ENCODE peak calls at places on chromosomes 7 and 10, in eight cellular contexts. C, U, E, Y, G, M, H and T are unnamed samples.

GRCh38 chr10:128047991-128048826 is 78.0 kb downstream of the MKI67 start:
- DNase-seq in C (peak), U (no peak), E (no peak), Y (peak), G (no peak), M (peak), H (no peak), T (no peak)

GRCh38 chr10:46525177-46525823 is 31.2 kb downstream of the GPRIN2 start:
- DNase-seq in C (peak), U (no peak), E (no peak), Y (peak), G (peak), M (peak), H (peak), T (no peak)

GRCh38 chr10:43944742-43945730 is 296.4 kb upstream of the ZNF32 start:
- DNase-seq in C (no peak), U (no peak), E (peak), Y (no peak), G (no peak), M (no peak), H (peak), T (peak)

GRCh38 chr10:34539533-34540315 is 275.4 kb downstream of the PARD3 start:
- DNase-seq in C (no peak), U (no peak), E (no peak), Y (no peak), G (no peak), M (peak), H (no peak), T (no peak)

GRCh38 chr10:116737582-116738358 is 4.6 kb downstream of the HSPA12A start:
- DNase-seq in C (no peak), U (no peak), E (no peak), Y (no peak), G (no peak), M (no peak), H (peak), T (no peak)

GRCh38 chr10:69814251-69814650 is 12.5 kb downstream of the COL13A1 start:
- DNase-seq in C (no peak), U (no peak), E (no peak), Y (no peak), G (no peak), M (no peak), H (no peak), T (no peak)

GRCh38 chr7:143518521-143518920 is 40.8 kb downstream of the TAS2R41 start:
- DNase-seq in C (no peak), U (no peak), E (no peak), Y (no peak), G (no peak), M (no peak), H (peak), T (no peak)

GRCh38 chr7:2517678-2518077 is 1.9 kb upstream of the LFNG start:
- DNase-seq in C (no peak), U (no peak), E (no peak), Y (peak), G (no peak), M (no peak), H (peak), T (no peak)

GRCh38 chr10:34960983-34961382 is 129.2 kb downstream of the CUL2 start:
- DNase-seq in C (no peak), U (no peak), E (no peak), Y (no peak), G (no peak), M (peak), H (no peak), T (no peak)

GRCh38 chr7:86002858-86003257 is 640.9 kb upstream of the GRM3 start:
- DNase-seq in C (no peak), U (no peak), E (no peak), Y (no peak), G (no peak), M (no peak), H (no peak), T (no peak)

GRCh38 chr10:29841724-29842649 is 207.2 kb upstream of the SVIL start:
- DNase-seq in C (no peak), U (no peak), E (no peak), Y (peak), G (peak), M (peak), H (peak), T (peak)

GRCh38 chr10:96512997-96513685 is 585 bp downstream of the TLL2 start:
- DNase-seq in C (no peak), U (no peak), E (no peak), Y (no peak), G (no peak), M (peak), H (no peak), T (no peak)

GRCh38 chr7:105480931-105481330 is 41.1 kb downstream of the PUS7 start:
- DNase-seq in C (no peak), U (no peak), E (no peak), Y (peak), G (no peak), M (no peak), H (no peak), T (no peak)

GRCh38 chr10:85608706-85609105 is 757.9 kb downstream of the GRID1 start:
- DNase-seq in C (no peak), U (no peak), E (peak), Y (no peak), G (no peak), M (no peak), H (peak), T (peak)

GRCh38 chr10:21934307-21934706 is 69.2 kb downstream of the DNAJC1 start:
- DNase-seq in C (no peak), U (no peak), E (no peak), Y (peak), G (no peak), M (peak), H (no peak), T (no peak)

GRCh38 chr7:32119790-32120196 is 49.6 kb upstream of the PDE1C start:
- DNase-seq in C (no peak), U (no peak), E (no peak), Y (no peak), G (no peak), M (no peak), H (peak), T (no peak)

GRCh38 chr10:99532687-99533495 is at the start of gene NKX2-3:
- DNase-seq in C (peak), U (no peak), E (no peak), Y (no peak), G (no peak), M (peak), H (peak), T (no peak)

GRCh38 chr10:62590305-62590704 is 214.2 kb upstream of the ADO start:
- DNase-seq in C (no peak), U (no peak), E (no peak), Y (peak), G (no peak), M (no peak), H (no peak), T (no peak)

GRCh38 chr7:88226886-88227516 is 7.2 kb upstream of the SRI start:
- DNase-seq in C (peak), U (no peak), E (no peak), Y (peak), G (peak), M (peak), H (no peak), T (no peak)

GRCh38 chr10:53528974-53529373 is 756.4 kb upstream of the MBL2 start:
- DNase-seq in C (no peak), U (no peak), E (no peak), Y (no peak), G (no peak), M (no peak), H (no peak), T (no peak)

GRCh38 chr10:5748394-5748803 is 63.8 kb downstream of the TASOR2 start:
- DNase-seq in C (no peak), U (no peak), E (no peak), Y (no peak), G (no peak), M (no peak), H (no peak), T (no peak)

GRCh38 chr10:104380336-104380735 is 26.7 kb downstream of the CFAP58 start:
- DNase-seq in C (no peak), U (no peak), E (no peak), Y (no peak), G (no peak), M (no peak), H (no peak), T (no peak)

GRCh38 chr10:14253711-14254110 is 77.0 kb downstream of the FRMD4A start:
- DNase-seq in C (no peak), U (no peak), E (no peak), Y (no peak), G (no peak), M (no peak), H (no peak), T (no peak)

GRCh38 chr7:155402941-155403340 is 55.0 kb upstream of the EN2 start:
- DNase-seq in C (no peak), U (no peak), E (no peak), Y (no peak), G (no peak), M (no peak), H (no peak), T (no peak)

GRCh38 chr10:112655722-112656121 is 208.7 kb downstream of the VTI1A start:
- DNase-seq in C (no peak), U (no peak), E (no peak), Y (no peak), G (no peak), M (no peak), H (no peak), T (no peak)

GRCh38 chr7:133539016-133539415 is 286.1 kb downstream of the EXOC4 start:
- DNase-seq in C (no peak), U (no peak), E (no peak), Y (no peak), G (no peak), M (no peak), H (no peak), T (no peak)

GRCh38 chr7:100266576-100267354 is 40.7 kb upstream of the SPDYE3 start:
- DNase-seq in C (no peak), U (no peak), E (no peak), Y (no peak), G (no peak), M (no peak), H (peak), T (no peak)

GRCh38 chr10:46005383-46005782 is 25.0 kb downstream of the NCOA4 start:
- DNase-seq in C (no peak), U (no peak), E (no peak), Y (no peak), G (no peak), M (no peak), H (no peak), T (no peak)

GRCh38 chr10:100749309-100750217 is 4.2 kb downstream of the PAX2 start:
- DNase-seq in C (no peak), U (no peak), E (no peak), Y (no peak), G (no peak), M (no peak), H (no peak), T (no peak)

GRCh38 chr7:155205368-155206285 is 92.1 kb upstream of the INSIG1 start:
- DNase-seq in C (peak), U (peak), E (peak), Y (peak), G (peak), M (peak), H (peak), T (no peak)

GRCh38 chr10:17386616-17387075 is 67.7 kb downstream of the ST8SIA6 start:
- DNase-seq in C (no peak), U (no peak), E (no peak), Y (no peak), G (no peak), M (peak), H (no peak), T (no peak)

GRCh38 chr7:136956232-136956631 is 87.8 kb downstream of the CHRM2 start:
- DNase-seq in C (no peak), U (no peak), E (no peak), Y (peak), G (peak), M (peak), H (no peak), T (no peak)

GRCh38 chr7:5296627-5297226 is 14.0 kb downstream of the SLC29A4 start:
- DNase-seq in C (peak), U (peak), E (peak), Y (no peak), G (no peak), M (no peak), H (peak), T (no peak)

GRCh38 chr10:12396093-12396492 is 46.7 kb downstream of the CAMK1D start:
- DNase-seq in C (no peak), U (no peak), E (no peak), Y (no peak), G (no peak), M (no peak), H (no peak), T (no peak)

GRCh38 chr7:138752568-138753518 is 45.0 kb upstream of the TMEM213 start:
- DNase-seq in C (no peak), U (peak), E (peak), Y (peak), G (no peak), M (no peak), H (no peak), T (no peak)

GRCh38 chr7:2621061-2621828 is 10.5 kb upstream of the TTYH3 start:
- DNase-seq in C (no peak), U (no peak), E (no peak), Y (peak), G (no peak), M (peak), H (peak), T (no peak)

GRCh38 chr10:72461085-72461484 is 106.4 kb upstream of the DNAJB12 start:
- DNase-seq in C (no peak), U (no peak), E (no peak), Y (no peak), G (peak), M (no peak), H (no peak), T (no peak)

GRCh38 chr10:21467633-21468032 is 57.8 kb downstream of the SKIDA1 start:
- DNase-seq in C (no peak), U (no peak), E (no peak), Y (no peak), G (no peak), M (no peak), H (no peak), T (no peak)

GRCh38 chr10:54985732-54986131 is 184.7 kb upstream of the PCDH15 start:
- DNase-seq in C (peak), U (no peak), E (no peak), Y (peak), G (no peak), M (peak), H (no peak), T (no peak)

GRCh38 chr10:74104996-74105395 is 45.6 kb downstream of the AP3M1 start:
- DNase-seq in C (no peak), U (no peak), E (no peak), Y (no peak), G (no peak), M (no peak), H (no peak), T (no peak)

GRCh38 chr10:74107391-74107790 is 43.2 kb downstream of the AP3M1 start:
- DNase-seq in C (no peak), U (no peak), E (no peak), Y (no peak), G (no peak), M (no peak), H (no peak), T (no peak)

GRCh38 chr10:74099836-74100235 is 50.8 kb downstream of the AP3M1 start:
- DNase-seq in C (no peak), U (no peak), E (no peak), Y (no peak), G (no peak), M (no peak), H (no peak), T (no peak)

GRCh38 chr10:74104480-74104879 is 46.1 kb downstream of the AP3M1 start:
- DNase-seq in C (no peak), U (no peak), E (no peak), Y (no peak), G (no peak), M (no peak), H (no peak), T (no peak)

DNA sequence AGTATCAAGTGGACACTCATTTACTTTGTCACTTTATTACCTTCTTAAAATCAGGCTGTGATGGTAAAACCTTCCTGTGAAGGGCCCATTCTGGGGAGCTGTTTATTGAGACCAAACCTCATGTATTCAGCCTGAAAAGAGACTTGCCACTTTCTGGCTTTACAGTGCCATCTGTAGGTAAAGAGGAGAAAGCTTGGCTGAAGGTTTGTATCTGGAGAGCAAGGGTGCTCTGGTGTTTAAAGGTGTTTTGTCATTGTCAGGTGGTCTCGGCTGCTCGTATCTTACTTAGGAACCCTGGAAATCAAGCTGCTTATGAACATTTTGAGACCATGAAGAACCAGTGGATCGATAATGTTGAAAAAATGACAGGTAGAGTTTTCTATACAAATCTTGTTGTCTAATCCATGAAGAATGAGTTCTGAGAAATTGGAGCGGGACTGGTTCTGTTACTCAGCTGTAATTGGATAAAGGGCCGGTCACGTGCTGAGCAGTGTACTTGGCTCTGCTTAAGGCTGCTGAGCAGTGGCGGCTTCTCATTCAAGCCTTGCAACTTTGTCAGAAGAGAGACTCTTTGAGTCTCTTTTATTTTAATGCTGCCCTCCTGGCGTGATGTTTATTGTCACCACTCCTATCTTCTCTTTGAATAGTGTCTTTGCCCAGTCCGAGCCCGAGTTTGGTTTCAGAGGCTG is 46.9 kb downstream of the AP3M1 start:
- DNase-seq in C (no peak), U (no peak), E (no peak), Y (no peak), G (no peak), M (peak), H (no peak), T (no peak)
- TF ChIP-seq CTCF in C (peak), U (peak), E (no peak), Y (peak), G (peak), M (peak), H (peak), T (peak)

GRCh38 chr10:121525276-121526039 is 72.8 kb downstream of the FGFR2 start:
- DNase-seq in C (no peak), U (no peak), E (no peak), Y (no peak), G (no peak), M (no peak), H (no peak), T (no peak)

GRCh38 chr10:121524138-121524817 is 74.0 kb downstream of the FGFR2 start:
- DNase-seq in C (no peak), U (no peak), E (no peak), Y (no peak), G (no peak), M (no peak), H (no peak), T (no peak)

GRCh38 chr10:121527690-121528089 is 70.6 kb downstream of the FGFR2 start:
- DNase-seq in C (no peak), U (no peak), E (no peak), Y (peak), G (peak), M (peak), H (peak), T (no peak)

GRCh38 chr10:121526801-121527221 is 71.4 kb downstream of the FGFR2 start:
- DNase-seq in C (no peak), U (no peak), E (no peak), Y (no peak), G (no peak), M (no peak), H (no peak), T (no peak)

DNA sequence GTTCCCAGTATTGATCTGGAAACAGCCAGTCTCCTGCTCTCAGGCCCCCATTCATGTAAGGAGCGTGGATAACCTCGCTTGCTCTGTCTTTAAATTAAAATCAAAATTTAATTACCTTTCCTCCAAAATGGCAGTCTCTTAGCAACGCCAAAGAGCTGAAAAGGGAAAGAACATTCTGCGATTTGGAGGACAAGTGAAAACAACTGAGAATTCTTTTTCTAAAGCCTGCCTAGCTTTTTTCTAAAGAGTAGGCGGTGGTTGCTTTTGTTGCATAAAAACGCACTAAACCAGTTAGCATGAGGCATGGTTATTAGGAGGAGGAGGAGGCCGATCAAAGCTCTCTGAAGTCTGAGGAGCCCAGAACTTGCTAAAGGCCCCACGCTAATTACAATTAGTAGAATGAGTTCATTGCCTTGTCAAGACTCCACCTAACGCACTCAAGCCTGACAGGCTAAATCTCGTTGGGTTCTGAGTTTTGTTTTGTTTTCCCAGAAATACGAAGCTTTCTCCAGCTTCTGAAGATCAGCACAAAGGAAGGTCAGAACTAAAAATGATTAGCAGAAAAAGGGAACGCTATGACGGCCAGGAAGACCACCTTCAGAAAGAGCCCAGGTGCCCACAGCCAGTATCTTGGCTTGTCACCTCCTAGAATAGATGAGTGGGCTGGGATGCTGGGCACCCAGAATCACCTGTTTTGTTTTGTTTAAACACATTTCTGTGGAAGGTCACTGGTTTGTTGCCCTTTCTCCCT is 72.0 kb downstream of the FGFR2 start:
- DNase-seq in C (no peak), U (no peak), E (no peak), Y (no peak), G (no peak), M (no peak), H (no peak), T (no peak)
- TF ChIP-seq CTCF in C (no peak), U (no peak), E (no peak), Y (no peak), G (no peak), M (no peak), H (no peak), T (no peak)

DNA sequence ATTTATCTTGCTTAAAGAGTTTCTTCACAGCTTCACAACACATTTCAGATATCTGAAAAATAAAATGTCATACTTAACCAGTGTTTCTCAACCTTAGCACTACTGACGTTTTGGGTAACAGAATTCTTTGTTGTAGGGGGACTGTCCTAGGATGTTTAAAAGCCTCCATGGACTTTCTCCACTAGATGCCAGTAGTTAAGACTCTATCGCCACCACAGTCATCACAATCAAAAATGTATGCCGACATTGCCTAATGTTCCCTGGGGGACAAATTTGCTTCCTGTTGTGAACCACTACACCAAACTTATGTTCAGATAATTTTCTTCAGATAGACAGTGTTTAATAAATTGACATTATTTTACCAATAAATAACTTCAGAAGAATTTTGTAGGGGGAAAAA is 13.4 kb downstream of the NOC3L start:
- DNase-seq in C (no peak), U (no peak), E (no peak), Y (no peak), G (no peak), M (no peak), H (no peak), T (no peak)
- TF ChIP-seq CTCF in C (no peak), U (no peak), E (no peak), Y (no peak), G (no peak), M (no peak), H (peak), T (peak)

GRCh38 chr7:1211611-1212010 is 21.1 kb upstream of the UNCX start:
- DNase-seq in C (no peak), U (no peak), E (no peak), Y (no peak), G (no peak), M (no peak), H (no peak), T (no peak)
- TF ChIP-seq CTCF in C (no peak), U (no peak), E (no peak), Y (no peak), G (no peak), M (no peak), H (no peak), T (no peak)

GRCh38 chr7:128879939-128880746 is 17.5 kb downstream of the ATP6V1F start:
- DNase-seq in C (peak), U (no peak), E (no peak), Y (peak), G (no peak), M (peak), H (peak), T (peak)
- TF ChIP-seq CTCF in C (peak), U (peak), E (no peak), Y (peak), G (peak), M (peak), H (peak), T (peak)